ENCODE peak calls at places on chromosomes 13 and 19, in four cellular contexts. One of them, this sample, is unnamed.

GRCh38 chr13:99282264-99283231 is 24.4 kb upstream of the GPR18 start:
- DNase-seq in astrocyte of the spinal cord: no peak
- DNase-seq in adrenal gland: no peak
- DNase-seq in HuH-7.5: no peak
- DNase-seq in this sample: peak

GRCh38 chr13:99123101-99124045 is 77.3 kb upstream of the UBAC2 start:
- DNase-seq in astrocyte of the spinal cord: peak
- DNase-seq in adrenal gland: no peak
- DNase-seq in HuH-7.5: no peak
- DNase-seq in this sample: no peak

GRCh38 chr19:35363001-35363590 is 4.8 kb downstream of the FFAR3 start:
- DNase-seq in adrenal gland: no peak
- DNase-seq in HuH-7.5: no peak
- DNase-seq in astrocyte of the spinal cord: no peak
- DNase-seq in this sample: no peak

GRCh38 chr19:10780368-10780767 is 55.6 kb downstream of the TMED1 start:
- DNase-seq in HuH-7.5: no peak
- DNase-seq in adrenal gland: peak
- DNase-seq in astrocyte of the spinal cord: peak
- DNase-seq in this sample: no peak

GRCh38 chr13:35855531-35856019 is 275.6 kb downstream of the DCLK1 start:
- DNase-seq in adrenal gland: no peak
- DNase-seq in astrocyte of the spinal cord: no peak
- DNase-seq in HuH-7.5: no peak
- DNase-seq in this sample: no peak

GRCh38 chr13:95251641-95252040 is 49.6 kb downstream of the ABCC4 start:
- DNase-seq in HuH-7.5: no peak
- DNase-seq in astrocyte of the spinal cord: no peak
- DNase-seq in adrenal gland: no peak
- DNase-seq in this sample: no peak

GRCh38 chr19:46384396-46384795 is 29.0 kb downstream of the CCDC8 start:
- DNase-seq in astrocyte of the spinal cord: no peak
- DNase-seq in adrenal gland: peak
- DNase-seq in HuH-7.5: no peak
- DNase-seq in this sample: no peak

GRCh38 chr19:7454998-7455397 is 33.8 kb downstream of the PEX11G start:
- DNase-seq in adrenal gland: no peak
- DNase-seq in HuH-7.5: no peak
- DNase-seq in astrocyte of the spinal cord: no peak
- DNase-seq in this sample: no peak

GRCh38 chr19:44746946-44747738 is 1.4 kb upstream of the BCL3 start:
- DNase-seq in HuH-7.5: peak
- DNase-seq in adrenal gland: peak
- DNase-seq in astrocyte of the spinal cord: peak
- DNase-seq in this sample: peak

GRCh38 chr19:377801-378581 is 31.0 kb downstream of the C2CD4C start:
- DNase-seq in adrenal gland: no peak
- DNase-seq in astrocyte of the spinal cord: no peak
- DNase-seq in HuH-7.5: no peak
- DNase-seq in this sample: no peak

GRCh38 chr13:38348890-38349289 is 761 bp upstream of the UFM1 start:
- DNase-seq in HuH-7.5: no peak
- DNase-seq in adrenal gland: peak
- DNase-seq in astrocyte of the spinal cord: peak
- DNase-seq in this sample: no peak

GRCh38 chr13:66296875-66297274 is 933.3 kb downstream of the PCDH9 start:
- DNase-seq in HuH-7.5: no peak
- DNase-seq in adrenal gland: no peak
- DNase-seq in astrocyte of the spinal cord: no peak
- DNase-seq in this sample: no peak

GRCh38 chr13:96091932-96092253 is 2.0 kb downstream of the HS6ST3 start:
- DNase-seq in HuH-7.5: no peak
- DNase-seq in adrenal gland: no peak
- DNase-seq in astrocyte of the spinal cord: no peak
- DNase-seq in this sample: no peak

GRCh38 chr13:36918246-36919060 is 1.6 kb downstream of the SMAD9 start:
- DNase-seq in astrocyte of the spinal cord: peak
- DNase-seq in adrenal gland: no peak
- DNase-seq in HuH-7.5: no peak
- DNase-seq in this sample: no peak

GRCh38 chr19:7603919-7604318 is 8.3 kb downstream of the CAMSAP3 start:
- DNase-seq in HuH-7.5: no peak
- DNase-seq in astrocyte of the spinal cord: no peak
- DNase-seq in adrenal gland: no peak
- DNase-seq in this sample: no peak

GRCh38 chr13:47796816-47797215 is 204.3 kb downstream of the SUCLA2 start:
- DNase-seq in astrocyte of the spinal cord: no peak
- DNase-seq in HuH-7.5: no peak
- DNase-seq in adrenal gland: no peak
- DNase-seq in this sample: no peak

GRCh38 chr19:33683881-33684549 is 62.3 kb downstream of the CHST8 start:
- DNase-seq in adrenal gland: peak
- DNase-seq in astrocyte of the spinal cord: peak
- DNase-seq in HuH-7.5: peak
- DNase-seq in this sample: no peak

GRCh38 chr19:13883665-13884064 is 6.7 kb downstream of the NANOS3 start:
- DNase-seq in HuH-7.5: no peak
- DNase-seq in adrenal gland: no peak
- DNase-seq in astrocyte of the spinal cord: no peak
- DNase-seq in this sample: no peak

GRCh38 chr13:26460652-26461051 is 96.8 kb upstream of the WASF3 start:
- DNase-seq in adrenal gland: peak
- DNase-seq in HuH-7.5: no peak
- DNase-seq in astrocyte of the spinal cord: peak
- DNase-seq in this sample: no peak

GRCh38 chr13:89061821-89062220 is 1390.7 kb downstream of the SLITRK5 start:
- DNase-seq in astrocyte of the spinal cord: no peak
- DNase-seq in HuH-7.5: no peak
- DNase-seq in adrenal gland: no peak
- DNase-seq in this sample: no peak

GRCh38 chr19:39765091-39766076 is 13.3 kb upstream of the LEUTX start:
- DNase-seq in astrocyte of the spinal cord: peak
- DNase-seq in HuH-7.5: no peak
- DNase-seq in adrenal gland: peak
- DNase-seq in this sample: no peak

GRCh38 chr19:17665058-17665457 is 23.1 kb downstream of the UNC13A start:
- DNase-seq in astrocyte of the spinal cord: no peak
- DNase-seq in adrenal gland: no peak
- DNase-seq in HuH-7.5: no peak
- DNase-seq in this sample: no peak

GRCh38 chr13:93951153-93951552 is 528.3 kb downstream of the DCT start:
- DNase-seq in astrocyte of the spinal cord: peak
- DNase-seq in adrenal gland: no peak
- DNase-seq in HuH-7.5: no peak
- DNase-seq in this sample: no peak

GRCh38 chr13:60112771-60113170 is 51.0 kb downstream of the DIAPH3 start:
- DNase-seq in astrocyte of the spinal cord: peak
- DNase-seq in adrenal gland: no peak
- DNase-seq in HuH-7.5: no peak
- DNase-seq in this sample: no peak

GRCh38 chr13:21043898-21044297 is 17.5 kb downstream of the LATS2 start:
- DNase-seq in adrenal gland: peak
- DNase-seq in HuH-7.5: no peak
- DNase-seq in astrocyte of the spinal cord: peak
- DNase-seq in this sample: no peak

GRCh38 chr19:18731562-18732008 is 48.1 kb downstream of the CRTC1 start:
- DNase-seq in HuH-7.5: no peak
- DNase-seq in astrocyte of the spinal cord: no peak
- DNase-seq in adrenal gland: no peak
- DNase-seq in this sample: no peak